ENCODE peak calls at places on chromosome 16, in nine cellular contexts. One of them, this sample, is unnamed.

GRCh38 chr16:46650224-46650623 is 29.0 kb upstream of the SHCBP1 start:
- DNase-seq in mucosa of descending colon: no peak
- DNase-seq in Caki2: no peak
- DNase-seq in cardiac muscle cell: no peak
- DNase-seq in foreskin fibroblast: peak
- DNase-seq in CD8-positive, alpha-beta T cell: no peak
- DNase-seq in BJ: no peak
- DNase-seq in naive thymus-derived CD8-positive, alpha-beta T cell: no peak
- DNase-seq in NCI-H146: no peak
- DNase-seq in this sample: no peak

GRCh38 chr16:54282202-54282922 is 4.2 kb downstream of the IRX3 start:
- DNase-seq in mucosa of descending colon: peak
- DNase-seq in Caki2: peak
- DNase-seq in cardiac muscle cell: peak
- DNase-seq in foreskin fibroblast: peak
- DNase-seq in CD8-positive, alpha-beta T cell: no peak
- DNase-seq in BJ: no peak
- DNase-seq in naive thymus-derived CD8-positive, alpha-beta T cell: no peak
- DNase-seq in NCI-H146: no peak
- DNase-seq in this sample: peak

GRCh38 chr16:79601092-79601977 is 798 bp upstream of the MAF start:
- DNase-seq in mucosa of descending colon: peak
- DNase-seq in Caki2: peak
- DNase-seq in cardiac muscle cell: peak
- DNase-seq in foreskin fibroblast: peak
- DNase-seq in CD8-positive, alpha-beta T cell: no peak
- DNase-seq in BJ: no peak
- DNase-seq in naive thymus-derived CD8-positive, alpha-beta T cell: no peak
- DNase-seq in NCI-H146: peak
- DNase-seq in this sample: peak

GRCh38 chr16:87806608-87807546 is 41.1 kb upstream of the KLHDC4 start:
- DNase-seq in mucosa of descending colon: peak
- DNase-seq in Caki2: peak
- DNase-seq in cardiac muscle cell: no peak
- DNase-seq in foreskin fibroblast: peak
- DNase-seq in CD8-positive, alpha-beta T cell: peak
- DNase-seq in BJ: peak
- DNase-seq in naive thymus-derived CD8-positive, alpha-beta T cell: no peak
- DNase-seq in NCI-H146: peak
- DNase-seq in this sample: peak

GRCh38 chr16:71767060-71767900 is 41.4 kb downstream of the AP1G1 start:
- DNase-seq in mucosa of descending colon: no peak
- DNase-seq in Caki2: no peak
- DNase-seq in cardiac muscle cell: no peak
- DNase-seq in foreskin fibroblast: no peak
- DNase-seq in CD8-positive, alpha-beta T cell: no peak
- DNase-seq in BJ: no peak
- DNase-seq in naive thymus-derived CD8-positive, alpha-beta T cell: no peak
- DNase-seq in NCI-H146: no peak
- DNase-seq in this sample: no peak

GRCh38 chr16:88810868-88811599 is 694 bp downstream of the APRT start:
- DNase-seq in mucosa of descending colon: peak
- DNase-seq in Caki2: peak
- DNase-seq in cardiac muscle cell: peak
- DNase-seq in foreskin fibroblast: peak
- DNase-seq in CD8-positive, alpha-beta T cell: peak
- DNase-seq in BJ: no peak
- DNase-seq in naive thymus-derived CD8-positive, alpha-beta T cell: peak
- DNase-seq in NCI-H146: peak
- DNase-seq in this sample: peak

GRCh38 chr16:66516808-66517585 is 32.9 kb downstream of the TK2 start:
- DNase-seq in mucosa of descending colon: peak
- DNase-seq in Caki2: peak
- DNase-seq in cardiac muscle cell: no peak
- DNase-seq in foreskin fibroblast: peak
- DNase-seq in CD8-positive, alpha-beta T cell: peak
- DNase-seq in BJ: peak
- DNase-seq in naive thymus-derived CD8-positive, alpha-beta T cell: peak
- DNase-seq in NCI-H146: peak
- DNase-seq in this sample: peak

GRCh38 chr16:55605756-55606155 is 39.3 kb downstream of the CAPNS2 start:
- DNase-seq in mucosa of descending colon: no peak
- DNase-seq in Caki2: no peak
- DNase-seq in cardiac muscle cell: no peak
- DNase-seq in foreskin fibroblast: no peak
- DNase-seq in CD8-positive, alpha-beta T cell: no peak
- DNase-seq in BJ: no peak
- DNase-seq in naive thymus-derived CD8-positive, alpha-beta T cell: no peak
- DNase-seq in NCI-H146: no peak
- DNase-seq in this sample: no peak

GRCh38 chr16:85345129-85345639 is 232.9 kb upstream of the CIBAR2 start:
- DNase-seq in mucosa of descending colon: no peak
- DNase-seq in Caki2: no peak
- DNase-seq in cardiac muscle cell: no peak
- DNase-seq in foreskin fibroblast: no peak
- DNase-seq in CD8-positive, alpha-beta T cell: no peak
- DNase-seq in BJ: no peak
- DNase-seq in naive thymus-derived CD8-positive, alpha-beta T cell: no peak
- DNase-seq in NCI-H146: no peak
- DNase-seq in this sample: no peak

GRCh38 chr16:53502331-53503269 is at the start of gene AKTIP:
- DNase-seq in mucosa of descending colon: peak
- DNase-seq in Caki2: peak
- DNase-seq in cardiac muscle cell: peak
- DNase-seq in foreskin fibroblast: peak
- DNase-seq in CD8-positive, alpha-beta T cell: peak
- DNase-seq in BJ: no peak
- DNase-seq in naive thymus-derived CD8-positive, alpha-beta T cell: peak
- DNase-seq in NCI-H146: peak
- DNase-seq in this sample: peak

GRCh38 chr16:78375055-78375679 is 275.7 kb downstream of the WWOX start:
- DNase-seq in mucosa of descending colon: peak
- DNase-seq in Caki2: no peak
- DNase-seq in cardiac muscle cell: no peak
- DNase-seq in foreskin fibroblast: no peak
- DNase-seq in CD8-positive, alpha-beta T cell: no peak
- DNase-seq in BJ: no peak
- DNase-seq in naive thymus-derived CD8-positive, alpha-beta T cell: no peak
- DNase-seq in NCI-H146: no peak
- DNase-seq in this sample: no peak

GRCh38 chr16:3774156-3774767 is 56.9 kb upstream of the TRAP1 start:
- DNase-seq in mucosa of descending colon: no peak
- DNase-seq in Caki2: no peak
- DNase-seq in cardiac muscle cell: no peak
- DNase-seq in foreskin fibroblast: peak
- DNase-seq in CD8-positive, alpha-beta T cell: no peak
- DNase-seq in BJ: peak
- DNase-seq in naive thymus-derived CD8-positive, alpha-beta T cell: no peak
- DNase-seq in NCI-H146: no peak
- DNase-seq in this sample: peak

GRCh38 chr16:72311426-72311825 is 139.5 kb upstream of the PMFBP1 start:
- DNase-seq in mucosa of descending colon: no peak
- DNase-seq in Caki2: no peak
- DNase-seq in cardiac muscle cell: no peak
- DNase-seq in foreskin fibroblast: peak
- DNase-seq in CD8-positive, alpha-beta T cell: no peak
- DNase-seq in BJ: no peak
- DNase-seq in naive thymus-derived CD8-positive, alpha-beta T cell: no peak
- DNase-seq in NCI-H146: no peak
- DNase-seq in this sample: no peak

GRCh38 chr16:86584071-86584685 is 5.8 kb downstream of the FOXL1 start:
- DNase-seq in mucosa of descending colon: no peak
- DNase-seq in Caki2: peak
- DNase-seq in cardiac muscle cell: no peak
- DNase-seq in foreskin fibroblast: peak
- DNase-seq in CD8-positive, alpha-beta T cell: no peak
- DNase-seq in BJ: no peak
- DNase-seq in naive thymus-derived CD8-positive, alpha-beta T cell: no peak
- DNase-seq in NCI-H146: no peak
- DNase-seq in this sample: no peak